ENCODE peak calls at places on chromosome 2, in eight cellular contexts. One of them, this sample, is unnamed.

GRCh38 chr2:39080152-39080551 is 40.7 kb downstream of the SOS1 start:
- DNase-seq in HL-60: no peak
- DNase-seq in HepG2: no peak
- DNase-seq in GM23338: no peak
- DNase-seq in HCT116: no peak
- DNase-seq in spleen: no peak
- DNase-seq in prostate gland: no peak
- DNase-seq in endothelial cell of umbilical vein: no peak
- DNase-seq in this sample: no peak

GRCh38 chr2:217530399-217531100 is 472.2 kb downstream of the TNS1 start:
- DNase-seq in HL-60: no peak
- DNase-seq in HepG2: peak
- DNase-seq in GM23338: no peak
- DNase-seq in HCT116: no peak
- DNase-seq in spleen: no peak
- DNase-seq in prostate gland: no peak
- DNase-seq in endothelial cell of umbilical vein: no peak
- DNase-seq in this sample: no peak

GRCh38 chr2:26757873-26758789 is 6.0 kb upstream of the SLC35F6 start:
- DNase-seq in HL-60: no peak
- DNase-seq in HepG2: peak
- DNase-seq in GM23338: peak
- DNase-seq in HCT116: peak
- DNase-seq in spleen: no peak
- DNase-seq in prostate gland: peak
- DNase-seq in endothelial cell of umbilical vein: peak
- DNase-seq in this sample: no peak

GRCh38 chr2:229454934-229455631 is 184.0 kb upstream of the PID1 start:
- DNase-seq in HL-60: no peak
- DNase-seq in HepG2: no peak
- DNase-seq in GM23338: no peak
- DNase-seq in HCT116: no peak
- DNase-seq in spleen: no peak
- DNase-seq in prostate gland: no peak
- DNase-seq in endothelial cell of umbilical vein: peak
- DNase-seq in this sample: no peak

GRCh38 chr2:216195565-216195978 is 86.4 kb downstream of the XRCC5 start:
- DNase-seq in HL-60: no peak
- DNase-seq in HepG2: no peak
- DNase-seq in GM23338: no peak
- DNase-seq in HCT116: no peak
- DNase-seq in spleen: no peak
- DNase-seq in prostate gland: no peak
- DNase-seq in endothelial cell of umbilical vein: no peak
- DNase-seq in this sample: no peak

GRCh38 chr2:20103514-20103913 is 52.1 kb upstream of the LAPTM4A start:
- DNase-seq in HL-60: peak
- DNase-seq in HepG2: peak
- DNase-seq in GM23338: peak
- DNase-seq in HCT116: no peak
- DNase-seq in spleen: no peak
- DNase-seq in prostate gland: no peak
- DNase-seq in endothelial cell of umbilical vein: no peak
- DNase-seq in this sample: no peak

GRCh38 chr2:23791030-23791429 is 135.9 kb downstream of the ATAD2B start:
- DNase-seq in HL-60: no peak
- DNase-seq in HepG2: peak
- DNase-seq in GM23338: no peak
- DNase-seq in HCT116: no peak
- DNase-seq in spleen: no peak
- DNase-seq in prostate gland: no peak
- DNase-seq in endothelial cell of umbilical vein: peak
- DNase-seq in this sample: no peak

GRCh38 chr2:191927991-191928390 is 81.1 kb upstream of the CAVIN2 start:
- DNase-seq in HL-60: no peak
- DNase-seq in HepG2: no peak
- DNase-seq in GM23338: no peak
- DNase-seq in HCT116: no peak
- DNase-seq in spleen: no peak
- DNase-seq in prostate gland: no peak
- DNase-seq in endothelial cell of umbilical vein: peak
- DNase-seq in this sample: no peak

GRCh38 chr2:167200025-167200424 is 311.7 kb downstream of the XIRP2 start:
- DNase-seq in HL-60: no peak
- DNase-seq in HepG2: no peak
- DNase-seq in GM23338: no peak
- DNase-seq in HCT116: no peak
- DNase-seq in spleen: no peak
- DNase-seq in prostate gland: no peak
- DNase-seq in endothelial cell of umbilical vein: no peak
- DNase-seq in this sample: no peak

GRCh38 chr2:25340340-25340886 is 1.3 kb downstream of the DNMT3A start:
- DNase-seq in HL-60: no peak
- DNase-seq in HepG2: no peak
- DNase-seq in GM23338: peak
- DNase-seq in HCT116: no peak
- DNase-seq in spleen: peak
- DNase-seq in prostate gland: no peak
- DNase-seq in endothelial cell of umbilical vein: no peak
- DNase-seq in this sample: peak

GRCh38 chr2:83900859-83901258 is 558.2 kb downstream of the SUCLG1 start:
- DNase-seq in HL-60: no peak
- DNase-seq in HepG2: no peak
- DNase-seq in GM23338: no peak
- DNase-seq in HCT116: no peak
- DNase-seq in spleen: no peak
- DNase-seq in prostate gland: no peak
- DNase-seq in endothelial cell of umbilical vein: no peak
- DNase-seq in this sample: no peak

GRCh38 chr2:39050109-39050508 is 70.7 kb downstream of the SOS1 start:
- DNase-seq in HL-60: no peak
- DNase-seq in HepG2: no peak
- DNase-seq in GM23338: no peak
- DNase-seq in HCT116: no peak
- DNase-seq in spleen: no peak
- DNase-seq in prostate gland: no peak
- DNase-seq in endothelial cell of umbilical vein: no peak
- DNase-seq in this sample: no peak

GRCh38 chr2:59029058-59029457 is 787.9 kb upstream of the FANCL start:
- DNase-seq in HL-60: no peak
- DNase-seq in HepG2: no peak
- DNase-seq in GM23338: no peak
- DNase-seq in HCT116: no peak
- DNase-seq in spleen: no peak
- DNase-seq in prostate gland: peak
- DNase-seq in endothelial cell of umbilical vein: no peak
- DNase-seq in this sample: no peak

GRCh38 chr2:134384131-134384530 is 130.3 kb downstream of the MGAT5 start:
- DNase-seq in HL-60: no peak
- DNase-seq in HepG2: no peak
- DNase-seq in GM23338: no peak
- DNase-seq in HCT116: no peak
- DNase-seq in spleen: no peak
- DNase-seq in prostate gland: no peak
- DNase-seq in endothelial cell of umbilical vein: no peak
- DNase-seq in this sample: no peak

GRCh38 chr2:134381141-134381540 is 127.3 kb downstream of the MGAT5 start:
- DNase-seq in HL-60: no peak
- DNase-seq in HepG2: no peak
- DNase-seq in GM23338: no peak
- DNase-seq in HCT116: no peak
- DNase-seq in spleen: no peak
- DNase-seq in prostate gland: no peak
- DNase-seq in endothelial cell of umbilical vein: no peak
- DNase-seq in this sample: no peak

GRCh38 chr2:134389331-134389835 is 135.5 kb downstream of the MGAT5 start:
- DNase-seq in HL-60: no peak
- DNase-seq in HepG2: no peak
- DNase-seq in GM23338: no peak
- DNase-seq in HCT116: no peak
- DNase-seq in spleen: no peak
- DNase-seq in prostate gland: no peak
- DNase-seq in endothelial cell of umbilical vein: no peak
- DNase-seq in this sample: no peak

GRCh38 chr2:134385195-134385594 is 131.3 kb downstream of the MGAT5 start:
- DNase-seq in HL-60: no peak
- DNase-seq in HepG2: no peak
- DNase-seq in GM23338: no peak
- DNase-seq in HCT116: no peak
- DNase-seq in spleen: no peak
- DNase-seq in prostate gland: no peak
- DNase-seq in endothelial cell of umbilical vein: no peak
- DNase-seq in this sample: no peak

DNA sequence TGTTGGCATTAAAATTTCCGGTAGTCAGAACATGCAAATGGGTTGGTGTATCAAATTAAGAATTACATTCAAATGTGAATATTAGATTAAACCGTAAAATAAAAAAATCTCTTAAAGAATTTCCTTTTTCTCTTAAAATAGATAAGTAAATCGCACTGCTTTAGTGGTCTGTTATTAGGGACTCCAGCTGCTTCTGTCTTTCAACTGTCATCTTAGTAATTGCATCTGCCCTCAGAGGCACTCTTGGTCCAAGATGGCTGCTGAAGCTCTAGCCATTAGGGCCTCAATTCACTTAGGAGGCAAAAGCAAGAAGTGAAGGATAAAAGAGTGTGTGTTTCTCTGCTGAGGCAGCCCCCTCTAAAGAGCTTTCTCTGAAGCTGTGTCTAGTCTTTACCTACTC is 132.4 kb downstream of the MGAT5 start:
- DNase-seq in HL-60: no peak
- DNase-seq in HepG2: no peak
- DNase-seq in GM23338: no peak
- DNase-seq in HCT116: no peak
- DNase-seq in spleen: no peak
- DNase-seq in prostate gland: no peak
- DNase-seq in endothelial cell of umbilical vein: no peak
- DNase-seq in this sample: no peak
- TF ChIP-seq POLR2AphosphoS5 in HL-60: no peak
- TF ChIP-seq POLR2AphosphoS5 in HepG2: no peak
- TF ChIP-seq POLR2AphosphoS5 in GM23338: no peak
- TF ChIP-seq POLR2AphosphoS5 in HCT116: no peak
- TF ChIP-seq POLR2AphosphoS5 in spleen: no peak
- TF ChIP-seq POLR2AphosphoS5 in prostate gland: no peak
- TF ChIP-seq POLR2AphosphoS5 in endothelial cell of umbilical vein: no peak
- TF ChIP-seq POLR2AphosphoS5 in this sample: no peak

GRCh38 chr2:205946226-205946625 is 139.7 kb downstream of the INO80D start:
- DNase-seq in HL-60: no peak
- DNase-seq in HepG2: no peak
- DNase-seq in GM23338: no peak
- DNase-seq in HCT116: no peak
- DNase-seq in spleen: no peak
- DNase-seq in prostate gland: no peak
- DNase-seq in endothelial cell of umbilical vein: no peak
- DNase-seq in this sample: no peak

GRCh38 chr2:205954707-205955106 is 131.3 kb downstream of the INO80D start:
- DNase-seq in HL-60: no peak
- DNase-seq in HepG2: no peak
- DNase-seq in GM23338: peak
- DNase-seq in HCT116: no peak
- DNase-seq in spleen: no peak
- DNase-seq in prostate gland: no peak
- DNase-seq in endothelial cell of umbilical vein: no peak
- DNase-seq in this sample: no peak

GRCh38 chr2:205948496-205948837 is 137.5 kb downstream of the INO80D start:
- DNase-seq in HL-60: no peak
- DNase-seq in HepG2: no peak
- DNase-seq in GM23338: no peak
- DNase-seq in HCT116: no peak
- DNase-seq in spleen: no peak
- DNase-seq in prostate gland: no peak
- DNase-seq in endothelial cell of umbilical vein: no peak
- DNase-seq in this sample: no peak

GRCh38 chr2:205947621-205948495 is 138.1 kb downstream of the INO80D start:
- DNase-seq in HL-60: peak
- DNase-seq in HepG2: peak
- DNase-seq in GM23338: peak
- DNase-seq in HCT116: peak
- DNase-seq in spleen: peak
- DNase-seq in prostate gland: peak
- DNase-seq in endothelial cell of umbilical vein: peak
- DNase-seq in this sample: peak

GRCh38 chr2:205948883-205949282 is 137.1 kb downstream of the INO80D start:
- DNase-seq in HL-60: peak
- DNase-seq in HepG2: no peak
- DNase-seq in GM23338: peak
- DNase-seq in HCT116: no peak
- DNase-seq in spleen: no peak
- DNase-seq in prostate gland: no peak
- DNase-seq in endothelial cell of umbilical vein: no peak
- DNase-seq in this sample: no peak
- H3K4me3 ChIP-seq in HL-60: no peak
- H3K4me3 ChIP-seq in HepG2: no peak
- H3K4me3 ChIP-seq in GM23338: no peak
- H3K4me3 ChIP-seq in HCT116: no peak
- H3K4me3 ChIP-seq in spleen: no peak
- H3K4me3 ChIP-seq in prostate gland: no peak
- H3K4me3 ChIP-seq in endothelial cell of umbilical vein: no peak
- H3K4me3 ChIP-seq in this sample: no peak

GRCh38 chr2:40556298-40556697 is 104.4 kb upstream of the SLC8A1 start:
- DNase-seq in HL-60: no peak
- DNase-seq in HepG2: no peak
- DNase-seq in GM23338: no peak
- DNase-seq in HCT116: no peak
- DNase-seq in spleen: no peak
- DNase-seq in prostate gland: no peak
- DNase-seq in endothelial cell of umbilical vein: no peak
- DNase-seq in this sample: no peak

GRCh38 chr2:40551081-40551480 is 99.2 kb upstream of the SLC8A1 start:
- DNase-seq in HL-60: no peak
- DNase-seq in HepG2: no peak
- DNase-seq in GM23338: no peak
- DNase-seq in HCT116: no peak
- DNase-seq in spleen: no peak
- DNase-seq in prostate gland: no peak
- DNase-seq in endothelial cell of umbilical vein: no peak
- DNase-seq in this sample: no peak

GRCh38 chr2:40556739-40557138 is 104.8 kb upstream of the SLC8A1 start:
- DNase-seq in HL-60: no peak
- DNase-seq in HepG2: no peak
- DNase-seq in GM23338: no peak
- DNase-seq in HCT116: no peak
- DNase-seq in spleen: no peak
- DNase-seq in prostate gland: no peak
- DNase-seq in endothelial cell of umbilical vein: no peak
- DNase-seq in this sample: no peak

GRCh38 chr2:40558772-40559171 is 106.9 kb upstream of the SLC8A1 start:
- DNase-seq in HL-60: peak
- DNase-seq in HepG2: no peak
- DNase-seq in GM23338: no peak
- DNase-seq in HCT116: no peak
- DNase-seq in spleen: no peak
- DNase-seq in prostate gland: no peak
- DNase-seq in endothelial cell of umbilical vein: no peak
- DNase-seq in this sample: no peak

GRCh38 chr2:40554665-40555294 is 102.9 kb upstream of the SLC8A1 start:
- DNase-seq in HL-60: peak
- DNase-seq in HepG2: peak
- DNase-seq in GM23338: peak
- DNase-seq in HCT116: peak
- DNase-seq in spleen: no peak
- DNase-seq in prostate gland: peak
- DNase-seq in endothelial cell of umbilical vein: peak
- DNase-seq in this sample: peak
- TF ChIP-seq POLR2AphosphoS5 in HL-60: no peak
- TF ChIP-seq POLR2AphosphoS5 in HepG2: no peak
- TF ChIP-seq POLR2AphosphoS5 in GM23338: no peak
- TF ChIP-seq POLR2AphosphoS5 in HCT116: no peak
- TF ChIP-seq POLR2AphosphoS5 in spleen: no peak
- TF ChIP-seq POLR2AphosphoS5 in prostate gland: no peak
- TF ChIP-seq POLR2AphosphoS5 in endothelial cell of umbilical vein: no peak
- TF ChIP-seq POLR2AphosphoS5 in this sample: no peak

GRCh38 chr2:220152281-220152680 is 524.9 kb downstream of the SLC4A3 start:
- DNase-seq in HL-60: no peak
- DNase-seq in HepG2: no peak
- DNase-seq in GM23338: no peak
- DNase-seq in HCT116: no peak
- DNase-seq in spleen: no peak
- DNase-seq in prostate gland: no peak
- DNase-seq in endothelial cell of umbilical vein: no peak
- DNase-seq in this sample: no peak
- H3K4me3 ChIP-seq in HL-60: no peak
- H3K4me3 ChIP-seq in HepG2: no peak
- H3K4me3 ChIP-seq in GM23338: no peak
- H3K4me3 ChIP-seq in HCT116: no peak
- H3K4me3 ChIP-seq in spleen: no peak
- H3K4me3 ChIP-seq in prostate gland: no peak
- H3K4me3 ChIP-seq in endothelial cell of umbilical vein: no peak
- H3K4me3 ChIP-seq in this sample: no peak

This sample was measured in transverse colon.